ENCODE peak calls at places on chromosome 9, in ten cellular contexts. P is effector memory CD4-positive, alpha-beta T cell; R is AG09309; V is uterus; H is GM12865; Q is heart right ventricle; T is sigmoid colon; B is MM.1S; Y is Caco-2; S is fibroblast of lung. D is an unnamed sample.
A peak's percentile ranks its signal among the peaks of the same experiment; 100 is the strongest.

GRCh38 chr9:78578016-78578555 is 281.2 kb downstream of the PSAT1 start:
- DNase-seq in T (no peak), V (peak; percentile 24), Y (no peak), P (no peak), Q (no peak), S (peak; percentile 70), B (no peak), H (no peak), R (no peak), D (no peak)

GRCh38 chr9:90870646-90871326 is 69.2 kb downstream of the SYK start:
- DNase-seq in T (no peak), H (peak; percentile 62), B (peak; percentile 51), V (peak; percentile 31), P (no peak), Q (no peak), R (no peak), S (peak; percentile 61), Y (peak; percentile 18), D (no peak)

GRCh38 chr9:68949271-68950000 is 64.5 kb downstream of the PRKACG start:
- DNase-seq in Q (no peak), S (peak; percentile 10), P (no peak), Y (no peak), B (peak; percentile 79), H (peak; percentile 51), T (no peak), V (peak; percentile 22), R (no peak), D (no peak)

GRCh38 chr9:29214162-29214520 is 1640.9 kb upstream of the C9orf72 start:
- DNase-seq in Y (no peak), Q (no peak), H (no peak), T (no peak), R (no peak), B (no peak), S (no peak), V (peak; percentile 51), P (no peak), D (no peak)

GRCh38 chr9:81787747-81788632 is 98.6 kb upstream of the TLE1 start:
- DNase-seq in B (no peak), R (peak; percentile 97), Q (no peak), V (peak; percentile 28), S (peak; percentile 91), H (no peak), Y (peak; percentile 60), T (peak; percentile 64), P (no peak), D (no peak)

GRCh38 chr9:26310294-26310693 is 582.3 kb downstream of the CAAP1 start:
- DNase-seq in T (no peak), R (no peak), H (no peak), P (no peak), Y (no peak), V (no peak), B (no peak), S (peak; percentile 83), Q (no peak), D (no peak)

GRCh38 chr9:70053864-70054263 is 10.2 kb downstream of the MAMDC2 start:
- DNase-seq in V (no peak), Y (no peak), R (no peak), H (no peak), B (no peak), T (peak; percentile 66), Q (no peak), P (no peak), S (no peak), D (no peak)

GRCh38 chr9:20658677-20659473 is 25.2 kb upstream of the FOCAD start:
- DNase-seq in B (no peak), R (no peak), V (no peak), H (no peak), S (peak; percentile 10), Y (no peak), P (no peak), T (no peak), Q (no peak), D (no peak)

GRCh38 chr9:120528327-120528726 is 51.6 kb downstream of the CDK5RAP2 start:
- DNase-seq in T (no peak), B (no peak), S (no peak), Y (no peak), R (no peak), V (no peak), P (no peak), H (no peak), Q (no peak), D (no peak)

GRCh38 chr9:1005043-1005667 is 28.7 kb downstream of the DMRT3 start:
- DNase-seq in H (peak; percentile 83), V (no peak), P (no peak), Y (peak; percentile 59), B (peak; percentile 86), T (no peak), R (peak; percentile 28), S (peak; percentile 49), Q (no peak), D (no peak)

GRCh38 chr9:83538172-83538889 is at the start of gene FRMD3:
- DNase-seq in P (no peak), R (peak; percentile 3), Q (peak; percentile 91), T (peak; percentile 90), V (peak; percentile 57), H (peak; percentile 45), Y (peak; percentile 70), B (peak; percentile 82), S (peak; percentile 29), D (no peak)

GRCh38 chr9:135014341-135015010 is 73.0 kb upstream of the OLFM1 start:
- DNase-seq in P (no peak), S (no peak), H (no peak), T (no peak), V (no peak), R (no peak), Q (no peak), Y (no peak), B (no peak), D (no peak)

DNA sequence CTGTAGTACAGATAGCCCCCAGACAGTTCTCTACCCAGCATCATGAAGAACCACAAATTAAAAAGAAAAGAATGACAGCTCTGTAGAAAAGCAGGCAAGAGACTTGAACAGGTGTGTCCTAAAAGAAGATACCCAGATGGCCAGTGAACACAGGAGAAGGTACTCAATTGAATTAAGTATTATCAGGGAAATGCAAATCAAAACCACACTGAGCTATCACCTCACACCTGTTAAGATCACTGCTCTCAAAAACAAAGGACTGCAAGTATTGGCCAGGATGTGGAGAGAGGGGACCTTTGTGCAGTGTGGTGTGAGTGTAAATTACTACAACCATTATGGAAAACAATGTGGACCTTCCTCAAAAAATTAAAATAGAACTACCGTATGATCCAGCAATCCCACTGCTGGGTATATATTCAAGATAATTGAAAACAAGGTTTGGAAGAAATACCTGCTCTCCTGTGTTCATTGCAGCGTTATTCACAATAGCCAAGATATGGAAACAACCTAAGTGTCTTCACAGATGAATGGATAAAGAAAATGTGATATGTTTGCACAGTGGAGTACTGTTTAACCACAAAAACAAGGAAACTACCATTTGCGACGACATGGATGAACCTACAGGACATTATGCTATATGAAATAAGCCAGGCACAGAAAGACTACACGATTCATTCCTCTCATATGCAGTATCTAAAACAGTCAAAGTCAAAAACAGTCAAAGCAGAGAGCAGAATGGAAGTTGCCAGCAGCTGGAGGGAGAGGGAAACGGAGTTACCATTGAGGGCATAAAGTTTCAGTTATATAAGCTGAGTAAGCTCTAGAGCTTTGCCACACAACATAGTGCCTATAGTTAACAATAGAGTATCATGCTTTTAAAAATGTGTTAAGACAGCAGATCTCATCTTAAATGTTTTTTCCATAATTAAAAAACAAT is 102.6 kb downstream of the WNK2 start:
- DNase-seq in Y (no peak), H (no peak), P (no peak), B (peak; percentile 95), S (no peak), T (no peak), R (no peak), Q (no peak), V (no peak), D (no peak)
- H3K4me3 ChIP-seq in Y (no peak overlapping the region), H (no peak overlapping the region), P (no peak overlapping the region), B (peak overlapping the region; percentile 16), S (no peak overlapping the region), T (no peak overlapping the region), R (no peak overlapping the region), Q (no peak overlapping the region), V (no peak overlapping the region), D (no peak overlapping the region)

GRCh38 chr9:98120476-98120875 is 1.5 kb upstream of the TRIM14 start:
- DNase-seq in V (no peak), T (no peak), Y (peak; percentile 40), Q (no peak), R (no peak), S (no peak), P (no peak), H (no peak), B (no peak), D (no peak)

GRCh38 chr9:98121096-98121495 is 2.1 kb upstream of the TRIM14 start:
- DNase-seq in R (no peak), P (no peak), V (peak; percentile 34), S (no peak), B (no peak), T (no peak), Q (no peak), Y (no peak), H (no peak), D (no peak)

GRCh38 chr9:98118640-98119601 is at the start of gene TRIM14:
- DNase-seq in P (peak; percentile 41), R (no peak), Y (peak; percentile 84), S (peak; percentile 57), B (peak; percentile 49), H (peak; percentile 80), Q (peak; percentile 66), T (peak; percentile 71), V (peak; percentile 30), D (no peak)

DNA sequence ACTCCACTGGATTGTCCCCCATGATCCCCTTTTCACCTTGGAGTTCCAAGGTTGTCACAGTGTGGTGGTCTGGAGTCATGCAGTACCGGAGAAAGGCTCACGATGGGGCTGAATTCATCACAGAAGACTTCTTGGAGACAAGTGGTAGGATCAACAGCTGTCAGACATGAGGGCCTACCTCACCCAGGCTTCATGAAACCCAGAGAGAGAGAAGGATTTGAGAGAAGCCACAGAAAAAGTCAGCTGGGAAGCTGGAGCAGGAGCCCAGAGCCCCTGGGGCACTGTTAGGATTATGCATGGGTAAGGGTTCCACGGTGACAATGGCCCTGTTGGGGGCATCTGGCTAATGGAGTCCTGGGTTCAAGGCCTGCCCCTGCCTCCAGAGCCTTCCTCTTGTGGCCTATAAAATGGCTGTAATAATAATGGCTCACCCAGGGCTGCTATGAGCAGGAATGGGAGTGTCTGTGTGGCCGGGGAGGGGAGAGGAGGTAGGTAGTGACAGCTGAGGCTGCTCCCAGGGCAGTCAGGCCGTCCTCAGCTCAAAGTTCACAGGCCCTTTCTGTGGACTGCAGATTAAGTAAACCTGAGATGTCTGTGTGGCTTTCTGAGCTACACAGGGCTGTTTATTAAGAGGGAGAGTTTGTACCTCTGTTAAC is 910 bp downstream of the TRIM14 start:
- DNase-seq in B (no peak), H (peak; percentile 77), R (no peak), T (no peak), Y (peak; percentile 71), S (peak; percentile 30), P (no peak), Q (no peak), V (no peak), D (no peak)
- H3K4me3 ChIP-seq in B (peak overlapping the region; percentile 70), H (peak overlapping the region; percentile 85), R (peak overlapping the region; percentile 71), T (peak overlapping the region; percentile 82), Y (peak overlapping the region; percentile 84), S (peak overlapping the region; percentile 73), P (peak overlapping the region; percentile 82), Q (peak overlapping the region; percentile 71), V (peak overlapping the region; percentile 63), D (peak overlapping the region; percentile 80)

GRCh38 chr9:136239135-136239962 is 6.3 kb downstream of the QSOX2 start:
- DNase-seq in H (no peak), S (no peak), V (no peak), Y (no peak), T (no peak), R (no peak), P (no peak), Q (no peak), B (no peak), D (no peak)
- H3K4me3 ChIP-seq in H (no peak overlapping the region), S (no peak overlapping the region), V (no peak overlapping the region), Y (no peak overlapping the region), T (no peak overlapping the region), R (no peak overlapping the region), P (no peak overlapping the region), Q (peak overlapping the region; percentile 2), B (no peak overlapping the region), D (no peak overlapping the region)

GRCh38 chr9:123263227-123263626 is 5.2 kb downstream of the STRBP start:
- DNase-seq in B (no peak), S (no peak), V (no peak), Y (no peak), R (no peak), Q (no peak), T (no peak), H (no peak), P (no peak), D (no peak)
- H3K4me3 ChIP-seq in B (no peak overlapping the region), S (no peak overlapping the region), V (no peak overlapping the region), Y (no peak overlapping the region), R (no peak overlapping the region), Q (no peak overlapping the region), T (no peak overlapping the region), H (no peak overlapping the region), P (no peak overlapping the region), D (no peak overlapping the region)